ENCODE peak calls at places on chromosomes 11 and 22, in seven cellular contexts. B is uterus, F is fibroblast of lung, G is HCT116, E is thoracic aorta, C is mammary epithelial cell, Z is RWPE2. J is an unnamed sample.

GRCh38 chr22:29226246-29226981 is 20.7 kb downstream of the EMID1 start:
- DNase-seq in B (no peak), F (no peak), G (no peak), E (no peak), C (no peak), Z (no peak), J (no peak)

GRCh38 chr11:108221981-108222685 is at the start of gene NPAT:
- DNase-seq in B (no peak), F (no peak), G (no peak), E (no peak), C (no peak), Z (no peak), J (no peak)

GRCh38 chr11:34189191-34189590 is 83.8 kb downstream of the NAT10 start:
- DNase-seq in B (no peak), F (no peak), G (no peak), E (no peak), C (no peak), Z (no peak), J (no peak)

GRCh38 chr11:748007-748359 is 719 bp downstream of the TALDO1 start:
- DNase-seq in B (no peak), F (peak; percentile 34), G (no peak), E (no peak), C (no peak), Z (no peak), J (no peak)

GRCh38 chr11:47185305-47186075 is 744 bp downstream of the PACSIN3 start:
- DNase-seq in B (peak; percentile 70), F (peak; percentile 58), G (no peak), E (no peak), C (peak; percentile 68), Z (peak; percentile 83), J (peak; percentile 83)

GRCh38 chr11:67530282-67530592 is 7.0 kb upstream of the CABP2 start:
- DNase-seq in B (no peak), F (no peak), G (no peak), E (no peak), C (no peak), Z (no peak), J (no peak)

GRCh38 chr11:86978756-86979608 is 23.8 kb upstream of the FZD4 start:
- DNase-seq in B (no peak), F (no peak), G (peak; percentile 21), E (no peak), C (peak; percentile 36), Z (no peak), J (no peak)

GRCh38 chr22:39283312-39284141 is 35.9 kb downstream of the RPL3 start:
- DNase-seq in B (peak; percentile 79), F (peak; percentile 31), G (no peak), E (no peak), C (peak; percentile 52), Z (no peak), J (peak; percentile 83)

GRCh38 chr22:38566726-38567504 is 3.1 kb downstream of the DMC1 start:
- DNase-seq in B (no peak), F (no peak), G (no peak), E (no peak), C (no peak), Z (no peak), J (no peak)

GRCh38 chr22:35174398-35174797 is 82.9 kb upstream of the HMGXB4 start:
- DNase-seq in B (no peak), F (no peak), G (no peak), E (no peak), C (no peak), Z (no peak), J (no peak)

GRCh38 chr11:33475999-33476398 is 218.8 kb downstream of the HIPK3 start:
- DNase-seq in B (peak; percentile 18), F (peak; percentile 69), G (no peak), E (no peak), C (peak; percentile 74), Z (no peak), J (no peak)

GRCh38 chr22:33601062-33601461 is 319.2 kb downstream of the LARGE1 start:
- DNase-seq in B (no peak), F (no peak), G (no peak), E (no peak), C (no peak), Z (no peak), J (no peak)

GRCh38 chr11:128409476-128409875 is 177.9 kb downstream of the ETS1 start:
- DNase-seq in B (no peak), F (peak; percentile 84), G (no peak), E (no peak), C (peak; percentile 87), Z (no peak), J (no peak)

GRCh38 chr11:11481371-11481770 is 128.3 kb upstream of the CSNK2A3 start:
- DNase-seq in B (no peak), F (no peak), G (no peak), E (no peak), C (no peak), Z (no peak), J (no peak)

GRCh38 chr11:102111787-102112653 is 1.8 kb downstream of the YAP1 start:
- DNase-seq in B (peak; percentile 59), F (peak; percentile 90), G (peak; percentile 98), E (peak; percentile 9), C (peak; percentile 93), Z (peak; percentile 70), J (no peak)

GRCh38 chr22:27397948-27398330 is 403.6 kb downstream of the MN1 start:
- DNase-seq in B (peak; percentile 61), F (no peak), G (no peak), E (no peak), C (no peak), Z (no peak), J (no peak)

GRCh38 chr22:41197808-41198585 is 7.1 kb upstream of the L3MBTL2 start:
- DNase-seq in B (no peak), F (peak; percentile 27), G (no peak), E (no peak), C (no peak), Z (no peak), J (no peak)

GRCh38 chr22:49686495-49687219 is 141.0 kb downstream of the BRD1 start:
- DNase-seq in B (no peak), F (no peak), G (no peak), E (no peak), C (no peak), Z (no peak), J (no peak)

GRCh38 chr11:46363031-46363407 is 15.8 kb downstream of the DGKZ start:
- DNase-seq in B (peak; percentile 56), F (peak; percentile 74), G (no peak), E (no peak), C (peak; percentile 79), Z (no peak), J (peak; percentile 40)

GRCh38 chr11:102081313-102081712 is 28.9 kb upstream of the YAP1 start:
- DNase-seq in B (no peak), F (no peak), G (no peak), E (no peak), C (no peak), Z (no peak), J (no peak)

GRCh38 chr11:58567889-58568512 is 7.7 kb downstream of the LPXN start:
- DNase-seq in B (peak; percentile 25), F (peak; percentile 49), G (peak; percentile 51), E (no peak), C (peak; percentile 43), Z (no peak), J (no peak)

GRCh38 chr11:69344570-69345145 is 50.7 kb downstream of the MYEOV start:
- DNase-seq in B (no peak), F (no peak), G (no peak), E (no peak), C (no peak), Z (no peak), J (no peak)

DNA sequence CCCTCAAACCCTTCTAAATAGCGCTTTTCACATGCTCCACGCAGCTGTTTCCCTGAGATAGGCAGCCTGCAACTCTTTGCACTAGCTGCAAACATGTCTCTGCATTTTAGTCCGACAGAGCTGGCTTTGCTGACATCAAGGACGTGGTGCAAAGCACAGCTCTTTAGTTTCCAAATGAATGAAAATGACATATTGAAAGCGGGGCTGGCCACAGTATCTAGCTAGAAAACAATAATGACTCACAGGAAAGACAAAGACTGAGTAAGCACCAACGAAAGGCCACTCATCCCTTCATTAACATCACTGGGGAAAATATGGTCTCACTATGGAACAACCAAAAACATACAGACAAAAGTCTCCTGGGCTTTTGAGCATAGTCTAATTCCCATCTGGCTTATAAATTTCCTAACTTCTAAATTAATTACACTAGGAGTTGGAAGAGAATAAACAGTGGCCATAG is 15.3 kb upstream of the ZC3H12C start:
- DNase-seq in B (no peak), F (peak; percentile 71), G (no peak), E (no peak), C (peak; percentile 91), Z (no peak), J (no peak)
- H3K9me3 ChIP-seq in B (no peaks in the 10 kb centered on the region), F (no peaks in the 10 kb centered on the region), G (no peaks in the 10 kb centered on the region), E (peaks cover 4% of the 10 kb centered on the region), C (peaks cover 3% of the 10 kb centered on the region), Z (no peaks in the 10 kb centered on the region), J (no peaks in the 10 kb centered on the region)

GRCh38 chr11:3022300-3022967 is 30.3 kb upstream of the NAP1L4 start:
- DNase-seq in B (no peak), F (peak; percentile 35), G (no peak), E (no peak), C (peak; percentile 81), Z (no peak), J (no peak)

GRCh38 chr11:3020011-3020410 is 27.9 kb upstream of the NAP1L4 start:
- DNase-seq in B (no peak), F (no peak), G (no peak), E (no peak), C (no peak), Z (no peak), J (no peak)

GRCh38 chr11:3026803-3027202 is 30.4 kb downstream of the CARS1 start:
- DNase-seq in B (no peak), F (no peak), G (no peak), E (no peak), C (no peak), Z (no peak), J (no peak)

GRCh38 chr11:3021125-3021524 is 29.0 kb upstream of the NAP1L4 start:
- DNase-seq in B (no peak), F (peak; percentile 23), G (peak; percentile 31), E (no peak), C (peak; percentile 54), Z (no peak), J (no peak)

GRCh38 chr11:3022982-3023381 is 30.9 kb upstream of the NAP1L4 start:
- DNase-seq in B (no peak), F (peak; percentile 80), G (no peak), E (no peak), C (peak; percentile 65), Z (no peak), J (no peak)
- H3K36me3 ChIP-seq in B (no peaks in the 10 kb centered on the region), F (peaks cover 26% of the 10 kb centered on the region), G (peaks cover 16% of the 10 kb centered on the region), E (peaks cover 35% of the 10 kb centered on the region), C (peaks cover 25% of the 10 kb centered on the region), Z (peaks cover 87% of the 10 kb centered on the region), J (peaks cover 61% of the 10 kb centered on the region)

GRCh38 chr11:59573216-59573615 is 42.4 kb downstream of the OSBP start:
- DNase-seq in B (no peak), F (peak; percentile 94), G (no peak), E (no peak), C (peak; percentile 62), Z (no peak), J (no peak)
- H3K4me1 ChIP-seq in B (no peaks in the 10 kb centered on the region), F (peaks cover 17% of the 10 kb centered on the region), G (no peaks in the 10 kb centered on the region), E (no peaks in the 10 kb centered on the region), C (peaks cover 14% of the 10 kb centered on the region), Z (peaks cover 15% of the 10 kb centered on the region), J (no peaks in the 10 kb centered on the region)

DNA sequence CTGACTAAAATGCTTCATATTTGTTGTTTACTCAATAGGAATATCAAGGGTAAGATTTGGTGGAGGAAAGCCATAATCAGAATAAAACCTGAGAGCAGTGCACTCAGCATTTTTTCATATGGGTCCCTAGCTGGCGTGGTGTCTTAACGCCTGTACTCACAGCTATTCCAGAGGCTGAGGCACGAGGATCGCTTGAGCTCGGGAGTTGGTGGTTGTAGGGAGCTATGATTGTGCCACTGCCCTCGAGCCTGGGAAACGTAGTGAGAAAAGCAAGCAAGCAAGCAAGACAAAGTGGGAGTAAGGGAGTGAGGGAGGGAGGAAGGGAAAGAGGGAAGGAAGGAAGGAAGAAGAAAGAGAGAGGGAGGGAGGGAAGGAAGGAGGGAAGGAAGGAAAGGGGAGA is 242.5 kb downstream of the OR4C45 start:
- DNase-seq in B (no peak), F (no peak), G (no peak), E (no peak), C (no peak), Z (no peak), J (no peak)
- H3K9me3 ChIP-seq in B (no peaks in the 10 kb centered on the region), F (no peaks in the 10 kb centered on the region), G (no peaks in the 10 kb centered on the region), E (peaks cover 3% of the 10 kb centered on the region), C (peaks cover 25% of the 10 kb centered on the region), Z (no peaks in the 10 kb centered on the region), J (no peaks in the 10 kb centered on the region)